ENCODE peak calls at places on chromosomes 4 and X, in six cellular contexts. One of them, this sample, is unnamed.

GRCh38 chrX:85992811-85993229 is 54.5 kb downstream of the CHM start:
- DNase-seq in amniotic stem cell: no peak
- DNase-seq in NCI-H1930: peak; percentile 67
- DNase-seq in retina: no peak
- DNase-seq in RCC 7860: no peak
- DNase-seq in mucosa of gallbladder: no peak
- DNase-seq in this sample: no peak

GRCh38 chr4:22099896-22100295 is 151.3 kb upstream of the KCNIP4 start:
- DNase-seq in amniotic stem cell: peak; percentile 25
- DNase-seq in RCC 7860: no peak
- DNase-seq in mucosa of gallbladder: no peak
- DNase-seq in retina: no peak
- DNase-seq in NCI-H1930: no peak
- DNase-seq in this sample: no peak

GRCh38 chr4:118911162-118911791 is 22.6 kb downstream of the SYNPO2 start:
- DNase-seq in amniotic stem cell: peak; percentile 16
- DNase-seq in NCI-H1930: no peak
- DNase-seq in mucosa of gallbladder: no peak
- DNase-seq in RCC 7860: no peak
- DNase-seq in retina: no peak
- DNase-seq in this sample: no peak

GRCh38 chr4:26141916-26142638 is 178.7 kb upstream of the RBPJ start:
- DNase-seq in NCI-H1930: no peak
- DNase-seq in mucosa of gallbladder: peak; percentile 28
- DNase-seq in retina: peak; percentile 63
- DNase-seq in amniotic stem cell: no peak
- DNase-seq in RCC 7860: no peak
- DNase-seq in this sample: no peak

GRCh38 chrX:50180073-50180940 is 20.5 kb downstream of the AKAP4 start:
- DNase-seq in mucosa of gallbladder: no peak
- DNase-seq in retina: no peak
- DNase-seq in RCC 7860: no peak
- DNase-seq in amniotic stem cell: no peak
- DNase-seq in NCI-H1930: no peak
- DNase-seq in this sample: no peak

GRCh38 chr4:165682621-165683020 is 190.4 kb upstream of the TLL1 start:
- DNase-seq in retina: no peak
- DNase-seq in mucosa of gallbladder: no peak
- DNase-seq in RCC 7860: no peak
- DNase-seq in NCI-H1930: no peak
- DNase-seq in amniotic stem cell: no peak
- DNase-seq in this sample: no peak

GRCh38 chr4:77174426-77174825 is 17.4 kb downstream of the CCNG2 start:
- DNase-seq in retina: no peak
- DNase-seq in NCI-H1930: no peak
- DNase-seq in amniotic stem cell: no peak
- DNase-seq in mucosa of gallbladder: no peak
- DNase-seq in RCC 7860: no peak
- DNase-seq in this sample: no peak

GRCh38 chr4:114393295-114394038 is 205.1 kb upstream of the UGT8 start:
- DNase-seq in retina: no peak
- DNase-seq in NCI-H1930: no peak
- DNase-seq in amniotic stem cell: no peak
- DNase-seq in mucosa of gallbladder: no peak
- DNase-seq in RCC 7860: no peak
- DNase-seq in this sample: no peak

GRCh38 chr4:163755013-163755412 is 260.5 kb downstream of the TMA16 start:
- DNase-seq in retina: no peak
- DNase-seq in mucosa of gallbladder: no peak
- DNase-seq in RCC 7860: no peak
- DNase-seq in amniotic stem cell: no peak
- DNase-seq in NCI-H1930: no peak
- DNase-seq in this sample: no peak

GRCh38 chr4:107718351-107718965 is 1.6 kb downstream of the PAPSS1 start:
- DNase-seq in mucosa of gallbladder: no peak
- DNase-seq in RCC 7860: no peak
- DNase-seq in NCI-H1930: no peak
- DNase-seq in amniotic stem cell: no peak
- DNase-seq in retina: no peak
- DNase-seq in this sample: no peak

GRCh38 chrX:95762716-95763115 is 921.9 kb upstream of the DIAPH2 start:
- DNase-seq in retina: peak; percentile 5
- DNase-seq in mucosa of gallbladder: no peak
- DNase-seq in RCC 7860: no peak
- DNase-seq in amniotic stem cell: no peak
- DNase-seq in NCI-H1930: no peak
- DNase-seq in this sample: no peak

GRCh38 chr4:172232966-172233365 is 419.8 kb downstream of the GALNTL6 start:
- DNase-seq in NCI-H1930: no peak
- DNase-seq in amniotic stem cell: no peak
- DNase-seq in mucosa of gallbladder: no peak
- DNase-seq in retina: no peak
- DNase-seq in RCC 7860: no peak
- DNase-seq in this sample: no peak

GRCh38 chrX:41351923-41352322 is 18.0 kb downstream of the DDX3X start:
- DNase-seq in mucosa of gallbladder: no peak
- DNase-seq in retina: no peak
- DNase-seq in amniotic stem cell: no peak
- DNase-seq in RCC 7860: peak; percentile 6
- DNase-seq in NCI-H1930: no peak
- DNase-seq in this sample: no peak

GRCh38 chr4:80125252-80126177 is 52.5 kb upstream of the ANTXR2 start:
- DNase-seq in amniotic stem cell: no peak
- DNase-seq in mucosa of gallbladder: no peak
- DNase-seq in NCI-H1930: no peak
- DNase-seq in retina: no peak
- DNase-seq in RCC 7860: peak; percentile 14
- DNase-seq in this sample: no peak

GRCh38 chr4:99052902-99053301 is 35.7 kb downstream of the ADH5 start:
- DNase-seq in amniotic stem cell: no peak
- DNase-seq in NCI-H1930: no peak
- DNase-seq in retina: no peak
- DNase-seq in RCC 7860: no peak
- DNase-seq in mucosa of gallbladder: no peak
- DNase-seq in this sample: no peak

GRCh38 chr4:8831221-8832129 is 40.2 kb downstream of the HMX1 start:
- DNase-seq in amniotic stem cell: no peak
- DNase-seq in RCC 7860: no peak
- DNase-seq in mucosa of gallbladder: no peak
- DNase-seq in retina: no peak
- DNase-seq in NCI-H1930: no peak
- DNase-seq in this sample: peak; percentile 10

GRCh38 chrX:101383679-101384078 is 2.3 kb downstream of the BTK start:
- DNase-seq in amniotic stem cell: no peak
- DNase-seq in retina: no peak
- DNase-seq in NCI-H1930: no peak
- DNase-seq in RCC 7860: no peak
- DNase-seq in mucosa of gallbladder: no peak
- DNase-seq in this sample: no peak

GRCh38 chr4:83455300-83456183 is at the start of the genes HELQ and MRPS18C:
- DNase-seq in RCC 7860: peak; percentile 95
- DNase-seq in retina: peak; percentile 94
- DNase-seq in mucosa of gallbladder: peak; percentile 98
- DNase-seq in NCI-H1930: peak; percentile 97
- DNase-seq in amniotic stem cell: peak; percentile 99
- DNase-seq in this sample: peak; percentile 90

GRCh38 chr4:187178084-187178483 is 454.4 kb upstream of the FAT1 start:
- DNase-seq in mucosa of gallbladder: no peak
- DNase-seq in NCI-H1930: no peak
- DNase-seq in amniotic stem cell: no peak
- DNase-seq in RCC 7860: no peak
- DNase-seq in retina: no peak
- DNase-seq in this sample: no peak

GRCh38 chr4:91826186-91826585 is 477.6 kb upstream of the GRID2 start:
- DNase-seq in RCC 7860: peak; percentile 93
- DNase-seq in amniotic stem cell: peak; percentile 27
- DNase-seq in mucosa of gallbladder: no peak
- DNase-seq in NCI-H1930: no peak
- DNase-seq in retina: no peak
- DNase-seq in this sample: no peak

GRCh38 chr4:128835498-128836222 is 26.2 kb downstream of the JADE1 start:
- DNase-seq in RCC 7860: no peak
- DNase-seq in mucosa of gallbladder: peak; percentile 45
- DNase-seq in NCI-H1930: no peak
- DNase-seq in amniotic stem cell: no peak
- DNase-seq in retina: no peak
- DNase-seq in this sample: no peak

GRCh38 chrX:63350979-63351616 is at the start of gene SPIN4:
- DNase-seq in NCI-H1930: peak; percentile 75
- DNase-seq in amniotic stem cell: peak; percentile 71
- DNase-seq in retina: peak; percentile 87
- DNase-seq in mucosa of gallbladder: peak; percentile 84
- DNase-seq in RCC 7860: peak; percentile 77
- DNase-seq in this sample: peak; percentile 88

GRCh38 chr4:53767503-53767902 is 176.2 kb upstream of the LNX1 start:
- DNase-seq in amniotic stem cell: no peak
- DNase-seq in mucosa of gallbladder: no peak
- DNase-seq in RCC 7860: no peak
- DNase-seq in NCI-H1930: no peak
- DNase-seq in retina: no peak
- DNase-seq in this sample: no peak

GRCh38 chrX:73268463-73268862 is 53.8 kb upstream of the NAP1L2 start:
- DNase-seq in amniotic stem cell: no peak
- DNase-seq in NCI-H1930: no peak
- DNase-seq in retina: no peak
- DNase-seq in mucosa of gallbladder: no peak
- DNase-seq in RCC 7860: no peak
- DNase-seq in this sample: no peak

GRCh38 chr4:73870778-73871177 is 1.6 kb downstream of the CXCL1 start:
- DNase-seq in amniotic stem cell: no peak
- DNase-seq in NCI-H1930: no peak
- DNase-seq in retina: no peak
- DNase-seq in mucosa of gallbladder: no peak
- DNase-seq in RCC 7860: no peak
- DNase-seq in this sample: no peak

GRCh38 chr4:22978656-22979055 is 285.9 kb downstream of the GBA3 start:
- DNase-seq in RCC 7860: peak; percentile 93
- DNase-seq in NCI-H1930: no peak
- DNase-seq in mucosa of gallbladder: no peak
- DNase-seq in amniotic stem cell: no peak
- DNase-seq in retina: no peak
- DNase-seq in this sample: no peak